ENCODE peak calls at places on chromosomes 2 and 18, in five cellular contexts. J is upper lobe of left lung, Q is HepG2, N is A549, O is K562. E is an unnamed sample.

GRCh38 chr18:56468379-56468778 is 170.0 kb downstream of the TXNL1 start:
- ATAC-seq in J (peak), Q (no peak), N (no peak), O (no peak), E (peak)

GRCh38 chr2:207616185-207616584 is 9.0 kb downstream of the METTL21A start:
- ATAC-seq in J (no peak), Q (no peak), N (peak), O (no peak), E (no peak)

GRCh38 chr2:159101755-159102489 is 133.5 kb downstream of the TANC1 start:
- ATAC-seq in J (no peak), Q (no peak), N (no peak), O (no peak), E (no peak)

GRCh38 chr2:169709970-169710369 is 15.7 kb downstream of the PHOSPHO2 start:
- ATAC-seq in J (peak), Q (no peak), N (no peak), O (no peak), E (no peak)

GRCh38 chr2:176976766-176977165 is 235.8 kb upstream of the HNRNPA3 start:
- ATAC-seq in J (no peak), Q (no peak), N (no peak), O (no peak), E (no peak)

GRCh38 chr18:77133920-77134496 is 1.4 kb upstream of the MBP start:
- ATAC-seq in J (peak), Q (peak), N (no peak), O (peak), E (peak)

GRCh38 chr2:53896864-53897263 is 37.1 kb upstream of the GPR75 start:
- ATAC-seq in J (no peak), Q (peak), N (peak), O (no peak), E (no peak)

GRCh38 chr2:233209117-233209977 is 42.1 kb upstream of the ATG16L1 start:
- ATAC-seq in J (no peak), Q (peak), N (peak), O (no peak), E (no peak)

GRCh38 chr2:129233751-129234406 is 745.6 kb upstream of the RAB6C start:
- ATAC-seq in J (peak), Q (peak), N (peak), O (no peak), E (no peak)

GRCh38 chr2:141557329-141558098 is 573.3 kb downstream of the LRP1B start:
- ATAC-seq in J (no peak), Q (no peak), N (no peak), O (no peak), E (no peak)

GRCh38 chr2:70044290-70045040 is 42.8 kb upstream of the PCBP1 start:
- ATAC-seq in J (no peak), Q (no peak), N (no peak), O (no peak), E (no peak)

GRCh38 chr2:196260546-196260945 is 89.2 kb upstream of the STK17B start:
- ATAC-seq in J (no peak), Q (no peak), N (no peak), O (no peak), E (no peak)

GRCh38 chr2:165847001-165847400 is 53.0 kb upstream of the GALNT3 start:
- ATAC-seq in J (no peak), Q (peak), N (peak), O (peak), E (no peak)
- TF ChIP-seq CTCF in J (no peak), Q (no peak), N (no peak), O (no peak), E (no peak)

GRCh38 chr2:42170619-42171395 is 1.7 kb downstream of the EML4 start:
- ATAC-seq in J (no peak), Q (no peak), N (no peak), O (no peak), E (no peak)

GRCh38 chr2:42167458-42167857 is 1.7 kb upstream of the EML4 start:
- ATAC-seq in J (no peak), Q (no peak), N (no peak), O (no peak), E (no peak)

GRCh38 chr2:42168459-42169099 is 574 bp upstream of the EML4 start:
- ATAC-seq in J (no peak), Q (no peak), N (no peak), O (no peak), E (peak)

GRCh38 chr2:42169869-42170465 is 814 bp downstream of the EML4 start:
- ATAC-seq in J (peak), Q (peak), N (peak), O (peak), E (peak)

GRCh38 chr2:42169100-42169868 is at the start of gene EML4:
- ATAC-seq in J (peak), Q (peak), N (peak), O (peak), E (peak)
- TF ChIP-seq EP300 in J (no peak), Q (peak), N (no peak), O (no peak), E (no peak)

GRCh38 chr2:10045561-10046355 is 2.4 kb downstream of the KLF11 start:
- ATAC-seq in J (no peak), Q (peak), N (no peak), O (no peak), E (no peak)
- TF ChIP-seq POLR2A in J (no peak), Q (no peak), N (no peak), O (no peak), E (no peak)

GRCh38 chr2:133192028-133192427 is 376.2 kb downstream of the NCKAP5 start:
- ATAC-seq in J (no peak), Q (no peak), N (no peak), O (no peak), E (no peak)
- TF ChIP-seq CTCF in J (no peak), Q (no peak), N (no peak), O (no peak), E (no peak)

DNA sequence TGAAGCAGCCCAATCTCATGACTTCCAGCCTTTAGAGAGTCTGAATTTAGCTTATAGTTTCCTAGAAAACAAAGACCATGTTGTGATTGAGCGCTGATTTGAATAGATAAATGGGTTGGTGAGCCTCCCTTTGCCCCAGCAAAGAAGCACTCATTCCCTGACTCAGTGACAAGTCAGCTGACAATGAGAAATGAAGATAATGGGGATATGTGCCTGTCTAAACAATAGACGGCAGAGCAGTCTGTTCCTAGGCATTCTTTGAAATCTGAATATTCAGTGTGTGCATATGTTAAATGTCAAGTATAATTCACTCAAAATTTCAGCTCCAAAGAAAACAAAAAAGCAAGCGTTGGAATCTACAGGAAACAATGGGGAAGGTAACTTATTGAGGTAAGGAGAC is 34.8 kb upstream of the LINC00305 start:
- ATAC-seq in J (no peak), Q (no peak), N (no peak), O (no peak), E (no peak)
- TF ChIP-seq EP300 in J (no peak), Q (no peak), N (no peak), O (no peak), E (no peak)

GRCh38 chr2:40105593-40105992 is 326.5 kb upstream of the THUMPD2 start:
- ATAC-seq in J (no peak), Q (no peak), N (no peak), O (no peak), E (no peak)

GRCh38 chr2:40103590-40103989 is 324.5 kb upstream of the THUMPD2 start:
- ATAC-seq in J (no peak), Q (no peak), N (no peak), O (no peak), E (no peak)

GRCh38 chr2:40106061-40106460 is 327.0 kb upstream of the THUMPD2 start:
- ATAC-seq in J (no peak), Q (no peak), N (no peak), O (no peak), E (no peak)

GRCh38 chr2:40101076-40101688 is 322.1 kb upstream of the THUMPD2 start:
- ATAC-seq in J (no peak), Q (no peak), N (no peak), O (no peak), E (no peak)

DNA sequence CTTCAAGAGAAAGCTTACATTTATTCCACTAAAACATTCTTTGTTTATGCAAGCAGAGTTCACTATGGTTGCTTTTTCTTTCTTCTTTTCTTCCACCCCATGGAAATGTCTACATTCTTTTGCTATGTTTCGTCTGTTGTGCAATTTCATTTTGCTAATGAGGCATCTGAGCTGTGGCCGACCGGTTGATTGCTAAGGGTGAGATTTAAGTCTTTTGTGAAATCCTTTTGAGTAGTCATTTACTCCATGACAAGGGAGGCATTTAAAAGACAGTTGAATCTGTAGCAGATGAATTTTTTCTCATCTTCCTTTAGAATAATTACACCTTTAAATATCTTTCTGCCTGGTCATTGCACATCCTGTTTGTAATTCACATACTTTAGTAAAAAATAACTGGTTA is 324.1 kb upstream of the THUMPD2 start:
- ATAC-seq in J (no peak), Q (no peak), N (no peak), O (no peak), E (no peak)
- TF ChIP-seq POLR2A in J (no peak), Q (no peak), N (no peak), O (no peak), E (no peak)

GRCh38 chr18:3593904-3594759 is 144.2 kb downstream of the TGIF1 start:
- ATAC-seq in J (peak), Q (peak), N (peak), O (peak), E (peak)
- TF ChIP-seq CTCF in J (peak), Q (peak), N (peak), O (peak), E (peak)